ENCODE peak calls at places on chromosomes 7 and 10, in seven cellular contexts. R is MCF 10A; N is A172; S is DMS153; I is activated CD8-positive, alpha-beta memory T cell treated with anti-CD3 and anti-CD28 coated beads, Interleukin-2, amount 10 ng/mL, durations not matched to agents 7 days and 5 days; B is stimulated activated CD4-positive, alpha-beta T cell treated with anti-CD3 and anti-CD28 coated beads, Interleukin-2, amount 100 ng/mL, for 48 hours; J is A549. A is an unnamed sample.

GRCh38 chr10:7792541-7792940 is 4.6 kb downstream of the ATP5F1C start:
- DNase-seq in N (no peak), S (no peak), J (no peak), I (no peak), R (no peak), B (no peak), A (no peak)

GRCh38 chr10:89332718-89333281 is 5.0 kb downstream of the IFIT3 start:
- DNase-seq in S (no peak), I (peak), N (no peak), B (no peak), R (peak), J (no peak), A (no peak)

GRCh38 chr10:60810437-60811182 is 32.3 kb downstream of the CDK1 start:
- DNase-seq in J (no peak), R (peak), I (no peak), B (no peak), S (peak), N (peak), A (no peak)

GRCh38 chr7:17448479-17449423 is 150.3 kb downstream of the AHR start:
- DNase-seq in J (no peak), B (no peak), N (no peak), I (no peak), R (no peak), S (no peak), A (no peak)

GRCh38 chr7:115127399-115128021 is 205.6 kb downstream of the MDFIC start:
- DNase-seq in S (no peak), R (no peak), B (no peak), N (no peak), I (no peak), J (no peak), A (no peak)

GRCh38 chr7:154383045-154383444 is 330.8 kb downstream of the DPP6 start:
- DNase-seq in J (no peak), B (no peak), I (no peak), R (no peak), S (no peak), N (no peak), A (no peak)

GRCh38 chr10:36114913-36115312 is 472.8 kb upstream of the FZD8 start:
- DNase-seq in N (peak), S (no peak), I (no peak), R (no peak), B (no peak), J (no peak), A (no peak)

GRCh38 chr7:80480566-80480965 is 31.3 kb downstream of the GNAT3 start:
- DNase-seq in S (no peak), J (no peak), B (no peak), R (no peak), I (no peak), N (peak), A (no peak)

GRCh38 chr7:104011829-104012228 is 22.4 kb upstream of the RELN start:
- DNase-seq in B (no peak), S (no peak), J (no peak), N (no peak), I (no peak), R (no peak), A (no peak)

GRCh38 chr10:89283174-89283987 is 18.5 kb upstream of the IFIT2 start:
- DNase-seq in J (no peak), R (no peak), B (no peak), I (no peak), N (peak), S (peak), A (no peak)

GRCh38 chr7:129561677-129562424 is 49.7 kb upstream of the NRF1 start:
- DNase-seq in B (no peak), R (no peak), N (no peak), I (no peak), J (no peak), S (no peak), A (no peak)

GRCh38 chr7:130273081-130273699 is 6.5 kb downstream of the CPA2 start:
- DNase-seq in B (no peak), S (peak), J (no peak), I (no peak), R (no peak), N (no peak), A (no peak)

GRCh38 chr7:92833766-92834605 is 2.4 kb downstream of the CDK6 start:
- DNase-seq in J (peak), N (peak), R (peak), B (peak), S (no peak), I (peak), A (no peak)

GRCh38 chr10:99621454-99622246 is 1.4 kb upstream of the SLC25A28 start:
- DNase-seq in S (no peak), B (no peak), I (no peak), J (no peak), R (peak), N (no peak), A (no peak)

GRCh38 chr7:121485457-121486243 is 89.5 kb upstream of the FAM3C start:
- DNase-seq in I (no peak), J (no peak), R (peak), N (no peak), S (no peak), B (no peak), A (no peak)

GRCh38 chr10:3067045-3067858 is at the start of gene PFKP:
- DNase-seq in N (no peak), S (no peak), B (peak), I (peak), R (peak), J (no peak), A (peak)

GRCh38 chr7:150370612-150371071 is 2.0 kb downstream of the REPIN1 start:
- DNase-seq in I (no peak), J (no peak), B (no peak), R (no peak), S (no peak), N (peak), A (no peak)

GRCh38 chr7:45188736-45189135 is 31.1 kb downstream of the RAMP3 start:
- DNase-seq in S (no peak), N (no peak), J (no peak), I (peak), B (no peak), R (no peak), A (no peak)

GRCh38 chr10:15096661-15097010 is 519 bp upstream of the RPP38 start:
- DNase-seq in S (no peak), I (no peak), B (no peak), R (no peak), J (no peak), N (no peak), A (no peak)

GRCh38 chr7:26385240-26385639 is 93.6 kb downstream of the SNX10 start:
- DNase-seq in J (no peak), B (no peak), R (no peak), I (no peak), S (no peak), N (no peak), A (no peak)

GRCh38 chr7:24227603-24228359 is 56.2 kb upstream of the NPY start:
- DNase-seq in N (no peak), I (no peak), B (peak), R (no peak), S (no peak), J (no peak), A (peak)

GRCh38 chr7:77258014-77258413 is 58.4 kb upstream of the FGL2 start:
- DNase-seq in N (peak), J (no peak), I (no peak), S (no peak), R (peak), B (no peak), A (no peak)

GRCh38 chr10:34889004-34889869 is 74.1 kb upstream of the PARD3 start:
- DNase-seq in I (no peak), N (peak), J (no peak), S (no peak), B (no peak), R (peak), A (no peak)

GRCh38 chr7:67696878-67697277 is 700.2 kb downstream of the TYW1 start:
- DNase-seq in S (peak), J (peak), I (no peak), R (no peak), B (no peak), N (peak), A (no peak)

GRCh38 chr7:151117565-151117964 is 31.3 kb downstream of the AGAP3 start:
- DNase-seq in R (no peak), B (no peak), S (no peak), J (no peak), I (no peak), N (no peak), A (no peak)

GRCh38 chr10:45425628-45426563 is 51.9 kb downstream of the ALOX5 start:
- DNase-seq in S (no peak), R (peak), N (peak), J (peak), I (no peak), B (no peak), A (no peak)

GRCh38 chr7:106345421-106346166 is 60.8 kb upstream of the NAMPT start:
- DNase-seq in J (no peak), I (peak), B (no peak), S (no peak), R (no peak), N (peak), A (no peak)

GRCh38 chr7:83599131-83599530 is 49.8 kb downstream of the SEMA3E start:
- DNase-seq in I (no peak), J (no peak), S (no peak), B (no peak), N (no peak), R (no peak), A (no peak)

GRCh38 chr10:30185916-30186315 is 126.5 kb upstream of the JCAD start:
- DNase-seq in N (peak), R (peak), J (no peak), I (no peak), S (no peak), B (no peak), A (no peak)